ENCODE peak calls at places on chromosomes 11 and 22, in eight cellular contexts. Q is T-helper 9 cell; B is stimulated activated CD4-positive, alpha-beta T cell treated with anti-CD3 and anti-CD28 coated beads, Interleukin-15, amount 100 ng/mL, for 1 hour; U is AG09309; H is WTC11; T is fibroblast of lung; D is erythroblast; G is GM03348. F is an unnamed sample.

GRCh38 chr11:67372232-67372992 is 986 bp downstream of the CLCF1 start:
- DNase-seq in G (peak), B (no peak), U (no peak), D (peak), T (no peak), Q (no peak), H (peak), F (no peak)

GRCh38 chr11:129375731-129376657 is at the start of gene BARX2:
- DNase-seq in G (peak), H (peak), B (no peak), U (peak), Q (no peak), T (peak), D (peak), F (peak)

GRCh38 chr11:80309301-80309700 is 868.5 kb upstream of the TENM4 start:
- DNase-seq in B (no peak), Q (no peak), D (no peak), U (no peak), H (no peak), T (no peak), G (no peak), F (no peak)

GRCh38 chr22:28230682-28231081 is 311.6 kb upstream of the PITPNB start:
- DNase-seq in G (peak), B (no peak), Q (no peak), U (no peak), H (no peak), T (peak), D (no peak), F (no peak)

GRCh38 chr11:17550455-17551346 is 3.6 kb downstream of the OTOG start:
- DNase-seq in Q (no peak), H (no peak), B (no peak), U (no peak), G (no peak), D (no peak), T (no peak), F (no peak)

GRCh38 chr11:45141171-45141570 is 5.3 kb upstream of the PRDM11 start:
- DNase-seq in D (no peak), T (no peak), Q (no peak), H (no peak), B (no peak), U (no peak), G (no peak), F (no peak)

GRCh38 chr11:69911310-69912160 is 92.3 kb upstream of the FGF3 start:
- DNase-seq in U (no peak), T (no peak), D (no peak), H (peak), Q (no peak), G (no peak), B (no peak), F (no peak)

GRCh38 chr11:74702383-74703007 is 28.7 kb downstream of the CHRDL2 start:
- DNase-seq in Q (peak), T (peak), B (no peak), G (peak), U (no peak), H (peak), D (peak), F (peak)

GRCh38 chr11:131616456-131616855 is 246.0 kb downstream of the NTM start:
- DNase-seq in Q (no peak), B (no peak), U (no peak), G (no peak), D (no peak), T (no peak), H (no peak), F (no peak)

GRCh38 chr11:129440028-129440630 is 64.5 kb downstream of the BARX2 start:
- DNase-seq in G (no peak), Q (no peak), B (no peak), U (no peak), T (no peak), H (no peak), D (no peak), F (no peak)

GRCh38 chr11:124867700-124868099 is 2.5 kb downstream of the ROBO3 start:
- DNase-seq in B (no peak), H (peak), T (peak), D (peak), U (no peak), G (peak), Q (no peak), F (no peak)

GRCh38 chr11:123434911-123435310 is 4.8 kb downstream of the GRAMD1B start:
- DNase-seq in D (no peak), T (no peak), B (no peak), Q (no peak), H (peak), U (no peak), G (no peak), F (no peak)

GRCh38 chr11:14934641-14935351 is 37.4 kb downstream of the CALCA start:
- DNase-seq in D (no peak), U (no peak), G (no peak), T (no peak), Q (no peak), H (no peak), B (no peak), F (no peak)

GRCh38 chr11:130124096-130124495 is 35.5 kb upstream of the ST14 start:
- DNase-seq in U (peak), B (no peak), D (peak), H (no peak), Q (no peak), T (peak), G (peak), F (no peak)

GRCh38 chr22:48944756-48945620 is 882.7 kb downstream of the BRD1 start:
- DNase-seq in D (no peak), Q (no peak), H (no peak), T (no peak), G (no peak), B (no peak), U (no peak), F (no peak)

GRCh38 chr11:94400839-94401772 is at the start of gene GPR83:
- DNase-seq in G (peak), T (no peak), H (peak), D (peak), U (no peak), Q (no peak), B (no peak), F (no peak)